ENCODE peak calls at places on chromosomes 3 and 15, in five cellular contexts. N, E, M, K and Q are unnamed samples.

GRCh38 chr3:4716731-4717362 is 223.7 kb downstream of the ITPR1 start:
- DNase-seq in N (no peak), E (peak), M (peak), K (peak), Q (peak)

GRCh38 chr3:31664031-31664430 is 131.3 kb downstream of the STT3B start:
- DNase-seq in N (no peak), E (no peak), M (no peak), K (no peak), Q (no peak)

GRCh38 chr3:170599995-170600624 is 14.2 kb upstream of the SLC7A14 start:
- DNase-seq in N (no peak), E (no peak), M (no peak), K (no peak), Q (no peak)

GRCh38 chr3:13706886-13707285 is 158.0 kb downstream of the FBLN2 start:
- DNase-seq in N (no peak), E (no peak), M (no peak), K (no peak), Q (no peak)

GRCh38 chr3:18008706-18009363 is 266.4 kb upstream of the TBC1D5 start:
- DNase-seq in N (no peak), E (peak), M (peak), K (no peak), Q (no peak)

GRCh38 chr3:188208751-188209433 is 54.9 kb downstream of the LPP start:
- DNase-seq in N (no peak), E (peak), M (peak), K (peak), Q (peak)

GRCh38 chr15:72368895-72369294 is 6.9 kb downstream of the HEXA start:
- DNase-seq in N (no peak), E (peak), M (no peak), K (no peak), Q (no peak)

GRCh38 chr3:119745942-119746341 is 36.0 kb upstream of the NR1I2 start:
- DNase-seq in N (no peak), E (no peak), M (no peak), K (no peak), Q (no peak)

GRCh38 chr3:137768361-137769320 is 4.5 kb downstream of the SOX14 start:
- DNase-seq in N (no peak), E (no peak), M (no peak), K (no peak), Q (no peak)

GRCh38 chr3:161672478-161672877 is 175.9 kb downstream of the OTOL1 start:
- DNase-seq in N (peak), E (no peak), M (no peak), K (no peak), Q (no peak)

DNA sequence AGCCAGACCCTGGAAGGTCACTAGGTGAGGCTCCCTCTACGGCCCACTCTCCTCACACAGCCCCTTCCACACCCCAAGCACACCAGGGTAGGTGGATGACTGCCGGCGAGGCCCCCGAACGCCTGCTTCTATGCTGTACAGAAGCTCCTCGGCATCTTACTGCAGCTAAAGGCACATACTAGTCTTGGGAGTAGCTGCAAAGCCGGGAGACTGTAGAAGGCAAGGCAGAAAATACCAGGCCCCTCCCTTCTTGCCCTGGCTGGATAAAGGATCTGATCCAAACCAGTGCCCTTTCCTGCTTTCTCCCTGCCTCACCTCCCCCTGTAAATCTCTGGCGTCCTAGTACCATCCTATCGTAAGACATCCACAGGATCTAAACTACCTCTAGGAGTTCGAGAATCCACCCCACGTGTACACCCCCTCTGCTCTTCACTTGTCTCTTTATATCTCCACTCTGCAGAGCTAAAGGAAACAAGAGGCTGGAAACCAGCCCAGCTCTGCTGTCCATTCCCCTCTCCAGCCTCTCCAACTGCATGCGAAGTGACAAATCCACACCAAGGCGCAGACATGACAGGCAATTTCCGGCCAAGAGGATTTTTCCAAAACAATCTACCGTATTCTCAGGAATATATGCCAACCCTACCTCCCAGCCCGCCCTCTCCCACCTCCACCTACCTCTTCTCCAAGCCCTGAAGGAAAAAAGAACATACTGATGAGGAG is 11.8 kb downstream of the TNK2 start:
- DNase-seq in N (no peak), E (peak), M (peak), K (peak), Q (peak)
- H3K4me3 ChIP-seq in N (peak), E (peak), M (peak), K (peak), Q (peak)

GRCh38 chr3:141306922-141307321 is 61.4 kb upstream of the ZBTB38 start:
- DNase-seq in N (no peak), E (no peak), M (no peak), K (no peak), Q (no peak)

GRCh38 chr3:141303481-141304223 is 64.7 kb upstream of the ZBTB38 start:
- DNase-seq in N (peak), E (peak), M (peak), K (peak), Q (peak)

GRCh38 chr3:141306276-141306675 is 62.0 kb upstream of the ZBTB38 start:
- DNase-seq in N (no peak), E (no peak), M (no peak), K (no peak), Q (no peak)

GRCh38 chr3:141307351-141308059 is 60.8 kb upstream of the ZBTB38 start:
- DNase-seq in N (no peak), E (no peak), M (no peak), K (no peak), Q (no peak)

DNA sequence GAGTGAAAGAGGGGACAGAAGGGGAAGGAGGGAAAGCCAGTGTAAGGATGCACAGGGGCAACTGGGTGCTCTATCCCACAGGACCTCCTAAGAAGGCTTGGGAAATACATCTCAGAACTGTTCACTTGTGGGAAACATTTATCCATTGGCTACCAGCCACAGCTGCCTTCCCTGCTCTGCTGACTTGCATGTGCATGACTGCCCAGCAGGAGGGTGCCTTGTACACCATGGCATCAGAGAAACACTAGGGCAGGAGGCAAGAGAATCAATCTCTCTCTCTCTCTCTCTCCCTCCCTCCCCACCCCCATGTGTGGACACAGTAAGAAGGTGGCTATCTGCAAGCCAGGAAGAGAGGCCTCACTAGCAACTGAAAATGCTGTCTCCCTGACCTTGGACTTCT is 62.9 kb upstream of the ZBTB38 start:
- DNase-seq in N (peak), E (peak), M (peak), K (peak), Q (peak)
- TF ChIP-seq CTCF in N (peak), E (peak), M (peak), K (peak), Q (peak)

GRCh38 chr15:67039349-67040075 is 25.9 kb upstream of the SMAD3 start:
- DNase-seq in N (peak), E (no peak), M (no peak), K (no peak), Q (no peak)

GRCh38 chr15:67035886-67036285 is 29.5 kb upstream of the SMAD3 start:
- DNase-seq in N (no peak), E (no peak), M (peak), K (peak), Q (no peak)

GRCh38 chr15:67038721-67039120 is 26.7 kb upstream of the SMAD3 start:
- DNase-seq in N (no peak), E (no peak), M (no peak), K (no peak), Q (no peak)

GRCh38 chr15:67036775-67037555 is 28.4 kb upstream of the SMAD3 start:
- DNase-seq in N (no peak), E (no peak), M (no peak), K (no peak), Q (no peak)

DNA sequence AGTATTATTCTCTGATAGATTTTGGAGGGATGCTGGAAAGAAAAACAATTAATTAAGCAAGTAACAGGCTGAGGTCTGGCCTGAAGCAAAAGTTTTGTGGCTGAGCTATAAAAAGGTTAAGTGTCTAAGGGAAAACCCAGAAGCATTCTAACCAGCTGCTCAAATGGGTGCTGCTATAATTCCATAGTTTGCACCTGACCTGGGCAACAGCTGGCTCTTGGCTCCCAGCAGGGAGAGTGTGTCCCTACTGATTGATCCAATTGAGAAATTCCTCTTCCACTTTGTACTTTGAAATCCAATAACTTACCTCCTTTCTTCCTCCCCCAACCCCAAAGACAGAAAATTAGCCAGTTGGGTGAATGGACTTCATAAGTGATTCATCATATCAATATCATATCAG is 27.7 kb upstream of the SMAD3 start:
- DNase-seq in N (no peak), E (no peak), M (no peak), K (no peak), Q (no peak)
- H3K4me3 ChIP-seq in N (no peak), E (no peak), M (no peak), K (no peak), Q (no peak)

GRCh38 chr3:38662544-38662943 is 13.1 kb upstream of the SCN5A start:
- DNase-seq in N (peak), E (peak), M (peak), K (peak), Q (peak)
- TF ChIP-seq CTCF in N (peak), E (peak), M (peak), K (peak), Q (peak)

GRCh38 chr3:151428386-151428785 is 32.5 kb downstream of the IGSF10 start:
- DNase-seq in N (no peak), E (no peak), M (no peak), K (no peak), Q (no peak)
- H3K4me3 ChIP-seq in N (no peak), E (no peak), M (no peak), K (no peak), Q (no peak)

DNA sequence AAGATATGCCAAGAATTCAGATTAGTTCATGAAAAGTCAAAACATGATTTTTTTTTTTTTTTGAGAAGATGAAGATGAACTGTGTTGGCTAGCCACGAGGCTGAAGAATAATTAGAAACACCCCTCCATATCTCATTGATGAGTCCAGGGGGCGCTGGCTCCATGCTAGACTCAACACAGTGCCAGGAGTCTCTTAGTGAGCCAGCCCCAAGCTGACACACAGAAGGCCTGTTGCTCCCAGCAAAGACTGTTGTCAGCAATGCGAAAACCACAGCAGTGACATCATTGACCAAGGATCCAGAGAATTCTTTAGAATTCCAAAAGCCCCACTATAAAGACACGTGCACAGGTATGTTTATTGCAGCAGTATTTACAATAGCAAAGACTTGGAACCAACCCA is 185.2 kb downstream of the ANXA2 start:
- DNase-seq in N (peak), E (peak), M (peak), K (peak), Q (peak)
- TF ChIP-seq CTCF in N (peak), E (no peak), M (no peak), K (peak), Q (no peak)

GRCh38 chr15:28923726-28924280 is 38.0 kb downstream of the APBA2 start:
- DNase-seq in N (no peak), E (no peak), M (no peak), K (no peak), Q (no peak)
- H3K4me3 ChIP-seq in N (no peak), E (no peak), M (no peak), K (no peak), Q (no peak)

GRCh38 chr15:98547741-98548166 is 100.6 kb upstream of the IGF1R start:
- DNase-seq in N (no peak), E (no peak), M (no peak), K (peak), Q (peak)

GRCh38 chr15:98549741-98550140 is 98.6 kb upstream of the IGF1R start:
- DNase-seq in N (no peak), E (no peak), M (no peak), K (no peak), Q (no peak)

GRCh38 chr15:98547255-98547654 is 101.1 kb upstream of the IGF1R start:
- DNase-seq in N (no peak), E (no peak), M (no peak), K (no peak), Q (no peak)

GRCh38 chr15:98549003-98549402 is 99.3 kb upstream of the IGF1R start:
- DNase-seq in N (no peak), E (no peak), M (no peak), K (no peak), Q (no peak)

DNA sequence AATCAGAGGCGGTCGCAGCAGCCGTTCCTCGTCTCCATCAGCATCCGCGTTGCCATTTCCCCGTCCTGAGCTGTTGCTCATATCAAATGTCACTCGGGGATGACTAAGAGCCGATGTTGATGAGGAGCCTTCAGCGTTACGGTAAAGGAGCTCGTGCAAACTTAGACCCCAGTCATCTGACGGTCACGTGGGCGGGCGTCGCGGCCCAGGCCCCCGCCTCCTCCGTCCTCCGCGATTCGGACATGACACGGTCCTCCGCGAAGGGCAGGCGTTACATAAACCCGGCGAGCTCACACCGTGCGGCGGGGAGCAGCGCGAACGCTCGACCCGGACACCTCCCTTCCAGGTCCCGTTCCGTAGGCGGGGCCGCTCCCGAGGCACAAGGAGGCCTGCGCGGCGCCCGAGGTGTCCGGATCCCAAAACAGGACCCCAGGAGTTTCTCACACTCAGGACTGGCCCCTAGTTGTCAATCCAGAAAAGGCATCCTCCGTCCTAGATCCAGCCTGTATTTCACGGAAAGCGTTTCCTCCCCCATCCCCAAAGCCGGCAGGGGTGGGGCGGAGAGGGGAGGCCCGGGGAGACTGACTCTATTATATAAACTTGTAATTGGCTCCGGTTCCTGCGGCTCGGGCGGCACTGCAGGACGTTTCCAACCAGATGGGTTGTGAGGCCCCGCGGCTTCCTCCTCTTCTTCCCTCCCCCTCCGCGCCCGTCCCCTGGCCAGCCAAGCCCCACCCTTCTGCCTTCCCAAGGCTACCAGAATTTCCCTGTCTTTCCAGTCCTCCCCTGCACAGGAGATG is 100.0 kb upstream of the IGF1R start:
- DNase-seq in N (peak), E (peak), M (peak), K (peak), Q (peak)
- TF ChIP-seq CTCF in N (peak), E (no peak), M (peak), K (peak), Q (peak)